ENCODE peak calls at places on chromosomes 4 and X, in four cellular contexts. Z, A, C and T are unnamed samples.

GRCh38 chr4:147837854-147838253 is 106.0 kb downstream of the ARHGAP10 start:
- DNase-seq in Z (no peak), C (no peak), A (no peak), T (no peak)

GRCh38 chr4:153204247-153205027 is at the start of gene TRIM2:
- DNase-seq in C (peak), Z (peak), A (peak), T (no peak)

GRCh38 chr4:144906181-144906895 is 191.7 kb downstream of the ANAPC10 start:
- DNase-seq in Z (no peak), C (no peak), A (no peak), T (no peak)

GRCh38 chrX:53882331-53882730 is 161.9 kb downstream of the PHF8 start:
- DNase-seq in C (no peak), A (no peak), Z (peak), T (no peak)

GRCh38 chr4:145755802-145756201 is 75.9 kb downstream of the C4orf51 start:
- DNase-seq in A (no peak), Z (no peak), C (no peak), T (no peak)

GRCh38 chr4:110970642-110971041 is 347.8 kb upstream of the PITX2 start:
- DNase-seq in A (no peak), C (no peak), Z (peak), T (peak)

GRCh38 chrX:2387614-2388239 is 113.0 kb downstream of the DHRSX start:
- DNase-seq in A (no peak), Z (peak), C (no peak), T (no peak)

GRCh38 chrX:129145898-129146297 is 377.4 kb downstream of the SMARCA1 start:
- DNase-seq in Z (no peak), C (peak), A (no peak), T (no peak)

GRCh38 chr4:26717332-26717731 is 133.4 kb downstream of the TBC1D19 start:
- DNase-seq in C (no peak), A (no peak), Z (no peak), T (no peak)

GRCh38 chr4:102625232-102625930 is 124.2 kb downstream of the NFKB1 start:
- DNase-seq in C (no peak), A (peak), Z (no peak), T (peak)

GRCh38 chr4:98260047-98260578 is 1.1 kb upstream of the RAP1GDS1 start:
- DNase-seq in A (no peak), Z (peak), C (peak), T (no peak)

GRCh38 chrX:39145859-39146258 is 344.6 kb downstream of the MID1IP1 start:
- DNase-seq in A (no peak), Z (no peak), C (no peak), T (no peak)

GRCh38 chrX:15438332-15438731 is 54.1 kb upstream of the VEGFD start:
- DNase-seq in A (no peak), C (no peak), Z (no peak), T (peak)

GRCh38 chr4:150577786-150578185 is 4.2 kb upstream of the MAB21L2 start:
- DNase-seq in C (no peak), A (no peak), Z (no peak), T (no peak)

GRCh38 chr4:5995901-5996623 is 22.2 kb downstream of the C4orf50 start:
- DNase-seq in A (no peak), Z (no peak), C (peak), T (no peak)

GRCh38 chr4:36133658-36134057 is 110.7 kb downstream of the ARAP2 start:
- DNase-seq in A (no peak), C (no peak), Z (no peak), T (no peak)

GRCh38 chrX:102085706-102086105 is 39.8 kb upstream of the TCEAL2 start:
- DNase-seq in C (no peak), Z (no peak), A (no peak), T (no peak)

GRCh38 chr4:105547769-105548168 is 4.7 kb upstream of the ARHGEF38 start:
- DNase-seq in Z (no peak), C (no peak), A (no peak), T (no peak)